ENCODE peak calls at places on chromosomes 6 and 20, in four cellular contexts. F, E, M and A are unnamed samples. For H3K4me1, the result is how much of the 10 kb centered on the place peaks cover.

GRCh38 chr6:32692019-32692418 is 25.6 kb upstream of the HLA-DQB1 start:
- DNase-seq in F (peak), M (no peak), E (peak), A (no peak)

GRCh38 chr6:31651602-31652191 is 764 bp downstream of the BAG6 start:
- DNase-seq in F (no peak), E (no peak), M (peak), A (no peak)

GRCh38 chr6:39062014-39062740 is 13.6 kb downstream of the GLP1R start:
- DNase-seq in E (no peak), F (no peak), M (no peak), A (no peak)

GRCh38 chr6:54516331-54516730 is 208.1 kb downstream of the TINAG start:
- DNase-seq in F (no peak), E (no peak), M (no peak), A (no peak)

GRCh38 chr6:273441-274111 is 18.7 kb upstream of the DUSP22 start:
- DNase-seq in F (no peak), M (no peak), E (no peak), A (no peak)

GRCh38 chr6:152625213-152625612 is 11.9 kb downstream of the SYNE1 start:
- DNase-seq in E (no peak), F (no peak), M (no peak), A (no peak)

GRCh38 chr6:47153066-47153755 is 111.1 kb upstream of the ADGRF1 start:
- DNase-seq in F (no peak), E (no peak), M (peak), A (no peak)

GRCh38 chr6:166460473-166461437 is 78.0 kb upstream of the MPC1 start:
- DNase-seq in M (peak), E (no peak), F (no peak), A (peak)

GRCh38 chr6:15266423-15266996 is 20.6 kb downstream of the JARID2 start:
- DNase-seq in F (no peak), M (no peak), E (no peak), A (no peak)

GRCh38 chr6:142696123-142696522 is 248.9 kb downstream of the HIVEP2 start:
- DNase-seq in M (no peak), E (no peak), F (no peak), A (no peak)

GRCh38 chr6:90008189-90008907 is 114.1 kb downstream of the GJA10 start:
- DNase-seq in F (no peak), E (no peak), M (no peak), A (no peak)

GRCh38 chr6:113433506-113433991 is 423.6 kb upstream of the MARCKS start:
- DNase-seq in E (peak), M (peak), F (peak), A (no peak)

GRCh38 chr6:39952170-39952569 is 17.9 kb upstream of the MOCS1 start:
- DNase-seq in M (peak), E (no peak), F (no peak), A (no peak)

GRCh38 chr6:124927806-124928205 is 34.4 kb upstream of the RNF217 start:
- DNase-seq in M (peak), E (no peak), F (no peak), A (no peak)

GRCh38 chr6:89938014-89938413 is 43.7 kb downstream of the GJA10 start:
- DNase-seq in F (no peak), M (no peak), E (no peak), A (no peak)

GRCh38 chr6:132498638-132499037 is 14.3 kb downstream of the STX7 start:
- DNase-seq in F (no peak), E (no peak), M (no peak), A (no peak)

GRCh38 chr6:132495604-132496079 is 17.3 kb downstream of the STX7 start:
- DNase-seq in E (no peak), F (no peak), M (no peak), A (no peak)

GRCh38 chr6:132499757-132500156 is 13.2 kb downstream of the STX7 start:
- DNase-seq in M (no peak), F (no peak), E (no peak), A (no peak)

GRCh38 chr6:132494954-132495353 is 18.0 kb downstream of the STX7 start:
- DNase-seq in F (no peak), E (no peak), M (no peak), A (no peak)

DNA sequence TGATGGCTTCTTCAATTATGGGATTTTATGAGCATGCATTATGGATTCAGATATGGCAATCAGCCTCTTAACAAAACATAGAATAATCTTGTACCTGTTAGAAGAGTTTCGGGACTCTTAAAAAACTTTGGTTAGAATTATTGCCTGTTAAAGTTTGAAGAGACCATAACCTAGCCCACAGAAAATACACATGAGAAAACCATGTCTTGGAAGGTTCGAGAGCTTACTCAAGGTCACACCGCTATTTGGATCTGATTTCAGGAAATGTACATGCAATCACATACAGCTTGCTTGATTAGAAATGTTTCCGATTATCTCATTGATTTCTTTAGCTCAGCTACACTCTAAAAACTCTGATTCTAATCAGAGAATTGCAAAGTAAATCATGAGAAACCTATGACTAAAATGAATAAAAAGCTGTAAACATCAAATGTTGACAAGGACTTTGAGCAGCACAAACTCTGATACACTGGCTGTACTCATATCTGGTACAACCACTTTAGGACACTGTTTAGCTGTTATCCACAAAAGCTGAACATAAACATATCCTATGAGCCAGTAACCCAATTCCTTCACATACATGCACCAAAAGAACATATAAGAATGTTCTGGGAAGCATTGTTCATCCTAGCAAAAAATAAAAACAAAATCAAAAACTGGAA is 16.3 kb downstream of the STX7 start:
- DNase-seq in F (no peak), M (no peak), E (no peak), A (no peak)
- H3K4me1 ChIP-seq in F (under half), M (under half), E (under half), A (half or more)

GRCh38 chr6:105402981-105403935 is at the start of gene PREP:
- DNase-seq in M (peak), E (peak), F (peak), A (peak)
- TF ChIP-seq POLR2A in M (peak), E (no peak), F (peak), A (no peak)

GRCh38 chr6:81636930-81637568 is 115.4 kb downstream of the TENT5A start:
- DNase-seq in E (no peak), M (peak), F (no peak), A (no peak)
- H3K4me3 ChIP-seq in E (no peak), M (no peak), F (no peak), A (no peak)

DNA sequence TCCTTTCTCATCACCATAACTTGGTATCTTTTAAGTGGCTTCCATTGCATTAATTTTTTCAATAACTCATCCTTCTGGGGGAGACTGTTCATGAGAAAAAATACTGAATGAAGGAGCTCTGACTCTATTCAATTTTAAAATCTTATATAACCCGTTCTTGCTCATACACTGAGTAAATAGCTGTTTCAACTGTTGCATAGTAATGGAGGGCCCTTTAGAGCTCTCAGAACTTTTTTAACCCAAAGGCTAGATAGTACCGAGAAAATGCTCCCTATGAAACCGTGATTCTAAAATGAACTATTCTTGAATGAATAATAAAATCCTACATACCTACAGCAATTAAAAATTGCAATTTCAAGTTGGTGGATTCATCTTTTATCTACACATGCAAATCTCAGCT is 5.3 kb downstream of the SLC2A12 start:
- DNase-seq in E (no peak), M (no peak), F (no peak), A (no peak)
- H3K4me1 ChIP-seq in E (under half), M (under half), F (under half), A (under half)

DNA sequence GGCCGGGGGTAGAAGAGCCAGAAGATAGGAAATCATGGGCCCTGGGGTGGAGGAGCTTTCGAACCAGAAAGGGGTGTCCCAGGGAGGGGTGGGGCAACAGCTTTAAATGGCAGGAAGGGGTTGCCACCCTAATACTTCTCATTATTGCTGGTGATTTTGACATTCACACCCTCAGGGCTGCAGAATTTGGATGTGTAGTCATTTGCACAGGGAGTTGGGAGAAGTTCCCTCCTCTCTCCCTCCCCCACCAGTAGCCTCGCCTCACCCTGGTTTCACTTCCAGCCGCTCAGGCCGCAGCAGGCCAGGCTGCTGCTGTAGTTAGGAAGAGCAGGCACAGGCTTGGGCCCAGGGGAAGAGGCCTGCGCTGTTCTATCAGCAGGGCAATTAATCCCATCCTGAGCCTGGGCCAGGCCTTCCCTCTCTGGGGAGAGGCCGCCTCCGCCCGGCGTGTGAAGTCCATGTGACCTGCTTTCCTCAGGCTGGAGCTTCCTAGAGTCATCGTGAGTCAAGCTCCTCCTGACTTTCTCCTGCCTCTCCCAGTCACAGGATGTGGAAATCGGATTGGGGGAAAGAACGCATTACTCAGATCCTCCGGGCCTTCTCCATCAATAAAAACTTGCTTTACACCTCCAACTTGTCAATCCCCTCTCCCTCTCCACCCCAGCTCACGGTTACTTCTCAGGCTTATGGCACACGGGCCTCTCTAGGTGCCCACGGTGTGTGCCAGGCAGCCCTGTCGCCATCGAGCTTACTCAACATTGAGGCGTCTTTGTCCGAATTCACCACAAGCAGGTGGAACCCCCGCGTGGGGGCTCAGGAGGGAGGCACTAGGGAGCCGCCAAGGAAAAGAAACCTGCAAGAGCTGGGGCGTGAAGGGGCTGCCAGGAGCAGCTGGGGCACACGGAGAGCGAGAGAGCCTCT is 7.8 kb downstream of the ADTRP start:
- DNase-seq in F (peak), M (peak), E (peak), A (peak)
- TF ChIP-seq POLR2A in F (peak), M (peak), E (no peak), A (no peak)

DNA sequence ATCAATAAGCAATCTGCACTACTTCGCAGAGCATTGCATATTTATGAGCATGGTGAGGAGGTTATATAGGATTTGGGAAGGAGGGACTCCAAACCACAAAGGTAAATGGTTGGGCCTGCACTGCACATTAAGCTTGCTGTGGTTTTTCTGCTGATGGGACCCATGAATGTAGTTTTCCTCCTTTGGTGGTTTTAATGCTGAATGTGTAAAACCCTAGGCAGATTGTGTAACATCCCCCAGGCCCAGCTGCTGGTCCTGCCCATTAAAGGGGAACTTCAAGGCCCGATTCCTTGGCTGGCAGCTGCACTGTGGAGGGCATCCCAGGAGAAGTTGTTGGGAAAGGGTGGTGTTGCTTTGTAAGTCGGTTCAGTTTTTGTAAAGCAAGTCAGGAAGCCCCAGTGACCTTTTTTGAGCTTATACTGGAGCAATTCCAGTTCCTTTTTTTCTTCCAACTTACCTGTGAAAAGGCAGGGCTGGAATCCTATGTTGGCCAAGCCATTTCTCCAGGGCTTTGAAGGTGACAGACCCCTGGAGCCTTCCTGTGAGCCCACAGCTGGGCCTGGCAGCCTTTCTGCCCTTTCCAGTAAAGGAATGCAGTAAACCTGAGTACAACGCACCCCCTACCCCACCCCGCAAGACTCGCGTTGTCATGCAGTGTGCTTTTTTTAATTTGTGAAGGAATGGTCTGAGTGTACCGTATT is 43.1 kb upstream of the NAA20 start:
- DNase-seq in M (peak), E (peak), F (peak), A (no peak)
- H3K4me3 ChIP-seq in M (peak), E (peak), F (no peak), A (no peak)

DNA sequence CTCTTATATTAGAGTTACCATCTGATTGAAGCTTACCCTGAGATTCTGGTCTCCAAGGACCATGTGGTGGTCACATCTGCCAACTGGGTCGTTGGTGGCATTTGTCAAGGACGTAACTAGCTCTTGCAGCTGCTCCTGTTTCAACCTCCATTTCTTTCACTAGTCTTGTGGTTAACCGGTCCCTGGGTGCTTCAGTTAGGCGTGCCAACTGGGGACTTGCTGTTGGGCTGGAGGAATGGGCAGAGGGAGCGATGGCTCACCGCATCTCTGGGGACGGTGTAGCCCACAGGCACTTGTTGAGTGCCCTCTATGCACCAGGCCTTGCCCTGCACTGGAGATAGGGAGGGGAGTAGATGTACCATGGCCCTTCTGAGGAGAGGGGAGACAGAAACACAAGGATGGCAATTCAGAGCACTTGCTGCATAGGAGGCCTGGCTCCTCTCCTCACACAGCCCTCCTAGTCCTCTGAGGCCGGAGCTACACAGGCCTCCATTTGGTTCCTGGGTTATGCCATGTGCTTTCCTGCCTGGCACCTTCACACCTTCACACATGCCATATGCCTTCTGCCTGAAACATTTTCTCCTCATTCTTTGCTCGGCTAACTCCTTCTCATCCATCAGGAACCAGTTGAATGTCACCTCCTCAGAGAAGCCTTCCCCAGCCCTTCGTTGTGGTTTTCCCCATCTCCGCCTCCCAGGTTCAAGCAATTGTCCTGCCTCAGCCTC is 20.0 kb upstream of the ASXL1 start:
- DNase-seq in M (no peak), E (no peak), F (no peak), A (no peak)
- H3K4me1 ChIP-seq in M (under half), E (under half), F (under half), A (under half)

DNA sequence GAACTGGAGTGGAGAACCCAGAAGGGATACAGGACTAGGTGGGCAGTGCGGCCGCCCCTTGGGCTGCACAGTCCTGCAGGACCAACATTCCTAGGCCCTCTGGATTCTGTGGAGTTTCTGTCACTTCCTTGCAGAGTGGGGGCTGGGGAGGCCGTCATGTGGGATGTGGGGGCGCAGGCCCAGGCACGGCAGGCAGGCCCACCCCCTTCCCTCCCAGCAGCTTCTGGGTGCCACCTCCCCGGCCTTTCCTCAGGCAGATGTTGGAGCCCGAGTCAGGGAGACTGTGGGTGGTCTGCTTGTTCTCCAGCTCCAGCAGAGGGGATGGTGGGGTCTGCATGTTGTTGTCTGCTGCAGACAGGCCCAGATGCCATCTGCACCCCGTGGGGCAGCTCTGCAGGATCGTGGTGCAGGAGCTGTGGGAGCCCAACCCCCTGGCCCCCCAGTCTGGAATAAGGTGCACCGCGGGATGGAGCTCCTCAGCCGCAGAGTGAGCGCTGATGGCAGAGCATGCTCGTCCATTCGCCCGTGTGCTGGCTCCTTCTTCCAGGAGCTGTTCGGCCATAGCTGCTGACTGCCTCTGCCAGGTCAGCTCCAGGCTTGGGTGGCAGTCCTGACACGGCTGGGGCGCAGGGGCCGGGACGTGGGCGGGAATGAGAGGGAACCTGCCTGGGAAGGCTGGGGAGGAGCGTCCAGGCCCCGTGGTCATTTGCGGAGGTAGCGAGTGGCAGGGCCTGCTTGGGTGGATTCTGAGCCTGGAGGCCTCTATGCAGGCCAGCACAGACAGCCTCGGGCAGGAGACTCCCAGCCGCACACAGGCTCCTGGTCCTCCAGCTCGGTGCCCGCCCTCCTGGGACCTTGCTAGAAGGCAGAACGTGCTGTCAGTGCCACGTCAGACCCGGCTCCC is 18.1 kb downstream of the SLC17A9 start:
- DNase-seq in M (no peak), E (no peak), F (no peak), A (no peak)
- TF ChIP-seq POLR2A in M (no peak), E (no peak), F (no peak), A (no peak)

GRCh38 chr6:160278311-160278710 is 19.7 kb upstream of the SLC22A2 start:
- DNase-seq in E (no peak), F (no peak), M (no peak), A (no peak)

GRCh38 chr6:160276126-160276525 is 17.5 kb upstream of the SLC22A2 start:
- DNase-seq in E (no peak), F (no peak), M (no peak), A (no peak)

GRCh38 chr6:160277144-160277543 is 18.5 kb upstream of the SLC22A2 start:
- DNase-seq in E (no peak), F (no peak), M (no peak), A (no peak)

GRCh38 chr6:160278786-160279310 is 20.2 kb upstream of the SLC22A2 start:
- DNase-seq in F (no peak), E (no peak), M (no peak), A (no peak)

GRCh38 chr6:160277546-160277945 is 18.9 kb upstream of the SLC22A2 start:
- DNase-seq in M (no peak), F (no peak), E (no peak), A (no peak)
- H3K4me3 ChIP-seq in M (no peak), F (no peak), E (no peak), A (no peak)

GRCh38 chr6:154800338-154800737 is 67.1 kb downstream of the SCAF8 start:
- DNase-seq in E (no peak), F (no peak), M (no peak), A (no peak)
- H3K4me1 ChIP-seq in E (under half), F (under half), M (under half), A (under half)